ENCODE peak calls at places on chromosomes 13 and 19, in six cellular contexts. One of them, this sample, is unnamed.

GRCh38 chr13:89584058-89584457 is 1763.4 kb upstream of the MIR17HG start:
- DNase-seq in T-helper 1 cell: no peak
- DNase-seq in T1000: no peak
- DNase-seq in Caki2: no peak
- DNase-seq in Ammon's horn: no peak
- DNase-seq in ELR: no peak
- DNase-seq in this sample: no peak

GRCh38 chr19:14434543-14435319 is 1.6 kb downstream of the PKN1 start:
- DNase-seq in T-helper 1 cell: no peak
- DNase-seq in T1000: no peak
- DNase-seq in Caki2: peak
- DNase-seq in Ammon's horn: no peak
- DNase-seq in ELR: peak
- DNase-seq in this sample: no peak

GRCh38 chr19:54439174-54439851 is 9.7 kb upstream of the LENG8 start:
- DNase-seq in T-helper 1 cell: no peak
- DNase-seq in T1000: no peak
- DNase-seq in Caki2: peak
- DNase-seq in Ammon's horn: peak
- DNase-seq in ELR: peak
- DNase-seq in this sample: no peak

GRCh38 chr13:79621449-79621848 is 140.5 kb downstream of the NDFIP2 start:
- DNase-seq in T-helper 1 cell: no peak
- DNase-seq in T1000: no peak
- DNase-seq in Caki2: peak
- DNase-seq in Ammon's horn: no peak
- DNase-seq in ELR: no peak
- DNase-seq in this sample: no peak

GRCh38 chr19:1264801-1265610 is 4.1 kb upstream of the CIRBP start:
- DNase-seq in T-helper 1 cell: no peak
- DNase-seq in T1000: peak
- DNase-seq in Caki2: peak
- DNase-seq in Ammon's horn: no peak
- DNase-seq in ELR: peak
- DNase-seq in this sample: no peak

GRCh38 chr19:3343619-3344502 is 22.5 kb upstream of the NFIC start:
- DNase-seq in T-helper 1 cell: no peak
- DNase-seq in T1000: peak
- DNase-seq in Caki2: peak
- DNase-seq in Ammon's horn: peak
- DNase-seq in ELR: peak
- DNase-seq in this sample: no peak

GRCh38 chr13:39516140-39516539 is 86.9 kb downstream of the LHFPL6 start:
- DNase-seq in T-helper 1 cell: no peak
- DNase-seq in T1000: no peak
- DNase-seq in Caki2: no peak
- DNase-seq in Ammon's horn: no peak
- DNase-seq in ELR: no peak
- DNase-seq in this sample: no peak

GRCh38 chr13:104984296-104984818 is 1551.1 kb downstream of the EFNB2 start:
- DNase-seq in T-helper 1 cell: no peak
- DNase-seq in T1000: no peak
- DNase-seq in Caki2: no peak
- DNase-seq in Ammon's horn: peak
- DNase-seq in ELR: peak
- DNase-seq in this sample: no peak

GRCh38 chr19:10682397-10683063 is 18.7 kb upstream of the QTRT1 start:
- DNase-seq in T-helper 1 cell: no peak
- DNase-seq in T1000: no peak
- DNase-seq in Caki2: no peak
- DNase-seq in Ammon's horn: no peak
- DNase-seq in ELR: no peak
- DNase-seq in this sample: no peak

GRCh38 chr13:33319859-33320258 is 34.3 kb upstream of the STARD13 start:
- DNase-seq in T-helper 1 cell: no peak
- DNase-seq in T1000: no peak
- DNase-seq in Caki2: no peak
- DNase-seq in Ammon's horn: no peak
- DNase-seq in ELR: no peak
- DNase-seq in this sample: no peak

GRCh38 chr19:38266981-38267597 is 2.7 kb downstream of the SPINT2 start:
- DNase-seq in T-helper 1 cell: no peak
- DNase-seq in T1000: no peak
- DNase-seq in Caki2: peak
- DNase-seq in Ammon's horn: no peak
- DNase-seq in ELR: peak
- DNase-seq in this sample: no peak

GRCh38 chr19:54309811-54310210 is 3.2 kb downstream of the LILRA5 start:
- DNase-seq in T-helper 1 cell: no peak
- DNase-seq in T1000: no peak
- DNase-seq in Caki2: no peak
- DNase-seq in Ammon's horn: no peak
- DNase-seq in ELR: no peak
- DNase-seq in this sample: no peak

GRCh38 chr19:12865746-12866415 is 15.4 kb downstream of the DNASE2 start:
- DNase-seq in T-helper 1 cell: no peak
- DNase-seq in T1000: no peak
- DNase-seq in Caki2: no peak
- DNase-seq in Ammon's horn: no peak
- DNase-seq in ELR: no peak
- DNase-seq in this sample: no peak

GRCh38 chr13:61339054-61339621 is 76.5 kb downstream of the PCDH20 start:
- DNase-seq in T-helper 1 cell: no peak
- DNase-seq in T1000: no peak
- DNase-seq in Caki2: no peak
- DNase-seq in Ammon's horn: no peak
- DNase-seq in ELR: no peak
- DNase-seq in this sample: no peak

GRCh38 chr13:110925023-110925608 is 10.2 kb upstream of the ANKRD10 start:
- DNase-seq in T-helper 1 cell: no peak
- DNase-seq in T1000: no peak
- DNase-seq in Caki2: no peak
- DNase-seq in Ammon's horn: no peak
- DNase-seq in ELR: peak
- DNase-seq in this sample: no peak

GRCh38 chr13:41700790-41701310 is 243.5 kb downstream of the RGCC start:
- DNase-seq in T-helper 1 cell: no peak
- DNase-seq in T1000: no peak
- DNase-seq in Caki2: peak
- DNase-seq in Ammon's horn: no peak
- DNase-seq in ELR: no peak
- DNase-seq in this sample: no peak

GRCh38 chr13:109672545-109672944 is 113.8 kb downstream of the IRS2 start:
- DNase-seq in T-helper 1 cell: no peak
- DNase-seq in T1000: no peak
- DNase-seq in Caki2: peak
- DNase-seq in Ammon's horn: no peak
- DNase-seq in ELR: peak
- DNase-seq in this sample: no peak

GRCh38 chr19:16076154-16076957 is at the start of gene TPM4:
- DNase-seq in T-helper 1 cell: peak
- DNase-seq in T1000: peak
- DNase-seq in Caki2: peak
- DNase-seq in Ammon's horn: peak
- DNase-seq in ELR: peak
- DNase-seq in this sample: peak

GRCh38 chr13:32135655-32136054 is 104.1 kb downstream of the FRY start:
- DNase-seq in T-helper 1 cell: no peak
- DNase-seq in T1000: no peak
- DNase-seq in Caki2: no peak
- DNase-seq in Ammon's horn: no peak
- DNase-seq in ELR: peak
- DNase-seq in this sample: no peak

GRCh38 chr13:75458696-75459422 is 23.1 kb downstream of the TBC1D4 start:
- DNase-seq in T-helper 1 cell: no peak
- DNase-seq in T1000: no peak
- DNase-seq in Caki2: no peak
- DNase-seq in Ammon's horn: no peak
- DNase-seq in ELR: no peak
- DNase-seq in this sample: no peak

GRCh38 chr19:45474941-45475516 is 7.2 kb downstream of the FOSB start:
- DNase-seq in T-helper 1 cell: no peak
- DNase-seq in T1000: no peak
- DNase-seq in Caki2: no peak
- DNase-seq in Ammon's horn: no peak
- DNase-seq in ELR: no peak
- DNase-seq in this sample: no peak

GRCh38 chr13:20672772-20673171 is 30.7 kb upstream of the IL17D start:
- DNase-seq in T-helper 1 cell: no peak
- DNase-seq in T1000: no peak
- DNase-seq in Caki2: no peak
- DNase-seq in Ammon's horn: no peak
- DNase-seq in ELR: no peak
- DNase-seq in this sample: no peak

GRCh38 chr19:37992761-37993160 is 85.8 kb downstream of the SIPA1L3 start:
- DNase-seq in T-helper 1 cell: no peak
- DNase-seq in T1000: no peak
- DNase-seq in Caki2: no peak
- DNase-seq in Ammon's horn: no peak
- DNase-seq in ELR: no peak
- DNase-seq in this sample: no peak

GRCh38 chr13:29845440-29846056 is 4.9 kb downstream of the UBL3 start:
- DNase-seq in T-helper 1 cell: no peak
- DNase-seq in T1000: no peak
- DNase-seq in Caki2: peak
- DNase-seq in Ammon's horn: no peak
- DNase-seq in ELR: peak
- DNase-seq in this sample: no peak

GRCh38 chr19:52904052-52904451 is 6.6 kb upstream of the ZNF320 start:
- DNase-seq in T-helper 1 cell: no peak
- DNase-seq in T1000: no peak
- DNase-seq in Caki2: no peak
- DNase-seq in Ammon's horn: no peak
- DNase-seq in ELR: no peak
- DNase-seq in this sample: no peak

This sample was measured in progenitor cell of endocrine pancreas.